ENCODE peak calls at places on chromosomes 7 and 10, in ten cellular contexts. One of them, this sample, is unnamed.

GRCh38 chr7:20374391-20374790 is 43.7 kb downstream of the ITGB8 start:
- DNase-seq in NB4: peak
- DNase-seq in IMR-90: no peak
- DNase-seq in H1: no peak
- DNase-seq in breast epithelium: no peak
- DNase-seq in lower leg skin: no peak
- DNase-seq in stomach: no peak
- DNase-seq in A549: no peak
- DNase-seq in transverse colon: no peak
- DNase-seq in suprapubic skin: no peak
- DNase-seq in this sample: no peak

GRCh38 chr7:24728503-24729364 is 28.5 kb downstream of the GSDME start:
- DNase-seq in NB4: no peak
- DNase-seq in IMR-90: peak
- DNase-seq in H1: no peak
- DNase-seq in breast epithelium: peak
- DNase-seq in lower leg skin: no peak
- DNase-seq in stomach: no peak
- DNase-seq in A549: no peak
- DNase-seq in transverse colon: no peak
- DNase-seq in suprapubic skin: no peak
- DNase-seq in this sample: no peak

GRCh38 chr7:64184376-64184775 is 22.6 kb upstream of the ZNF735 start:
- DNase-seq in NB4: no peak
- DNase-seq in IMR-90: no peak
- DNase-seq in H1: no peak
- DNase-seq in breast epithelium: no peak
- DNase-seq in lower leg skin: no peak
- DNase-seq in stomach: no peak
- DNase-seq in A549: no peak
- DNase-seq in transverse colon: no peak
- DNase-seq in suprapubic skin: no peak
- DNase-seq in this sample: no peak

GRCh38 chr7:115618676-115619075 is 411.9 kb downstream of the TFEC start:
- DNase-seq in NB4: no peak
- DNase-seq in IMR-90: peak
- DNase-seq in H1: no peak
- DNase-seq in breast epithelium: no peak
- DNase-seq in lower leg skin: no peak
- DNase-seq in stomach: no peak
- DNase-seq in A549: no peak
- DNase-seq in transverse colon: no peak
- DNase-seq in suprapubic skin: no peak
- DNase-seq in this sample: no peak

GRCh38 chr7:15424468-15424867 is 137.3 kb downstream of the AGMO start:
- DNase-seq in NB4: no peak
- DNase-seq in IMR-90: peak
- DNase-seq in H1: no peak
- DNase-seq in breast epithelium: no peak
- DNase-seq in lower leg skin: no peak
- DNase-seq in stomach: no peak
- DNase-seq in A549: no peak
- DNase-seq in transverse colon: no peak
- DNase-seq in suprapubic skin: no peak
- DNase-seq in this sample: no peak

GRCh38 chr7:128835790-128836641 is 5.8 kb downstream of the FLNC start:
- DNase-seq in NB4: no peak
- DNase-seq in IMR-90: peak
- DNase-seq in H1: no peak
- DNase-seq in breast epithelium: no peak
- DNase-seq in lower leg skin: no peak
- DNase-seq in stomach: no peak
- DNase-seq in A549: no peak
- DNase-seq in transverse colon: no peak
- DNase-seq in suprapubic skin: no peak
- DNase-seq in this sample: no peak

GRCh38 chr7:44061645-44062179 is 3.7 kb downstream of the PGAM2 start:
- DNase-seq in NB4: no peak
- DNase-seq in IMR-90: no peak
- DNase-seq in H1: no peak
- DNase-seq in breast epithelium: no peak
- DNase-seq in lower leg skin: no peak
- DNase-seq in stomach: no peak
- DNase-seq in A549: no peak
- DNase-seq in transverse colon: peak
- DNase-seq in suprapubic skin: no peak
- DNase-seq in this sample: no peak

GRCh38 chr10:62076872-62077271 is 175.4 kb downstream of the ARID5B start:
- DNase-seq in NB4: no peak
- DNase-seq in IMR-90: peak
- DNase-seq in H1: no peak
- DNase-seq in breast epithelium: no peak
- DNase-seq in lower leg skin: no peak
- DNase-seq in stomach: no peak
- DNase-seq in A549: peak
- DNase-seq in transverse colon: no peak
- DNase-seq in suprapubic skin: no peak
- DNase-seq in this sample: peak

GRCh38 chr7:74101061-74101681 is 17.6 kb downstream of the LIMK1 start:
- DNase-seq in NB4: no peak
- DNase-seq in IMR-90: no peak
- DNase-seq in H1: no peak
- DNase-seq in breast epithelium: no peak
- DNase-seq in lower leg skin: no peak
- DNase-seq in stomach: no peak
- DNase-seq in A549: no peak
- DNase-seq in transverse colon: peak
- DNase-seq in suprapubic skin: no peak
- DNase-seq in this sample: no peak

GRCh38 chr10:89474452-89474851 is 60.1 kb downstream of the IFIT5 start:
- DNase-seq in NB4: no peak
- DNase-seq in IMR-90: no peak
- DNase-seq in H1: no peak
- DNase-seq in breast epithelium: no peak
- DNase-seq in lower leg skin: no peak
- DNase-seq in stomach: no peak
- DNase-seq in A549: no peak
- DNase-seq in transverse colon: no peak
- DNase-seq in suprapubic skin: no peak
- DNase-seq in this sample: no peak

GRCh38 chr7:115475774-115476407 is 554.0 kb downstream of the MDFIC start:
- DNase-seq in NB4: peak
- DNase-seq in IMR-90: no peak
- DNase-seq in H1: no peak
- DNase-seq in breast epithelium: no peak
- DNase-seq in lower leg skin: no peak
- DNase-seq in stomach: no peak
- DNase-seq in A549: no peak
- DNase-seq in transverse colon: peak
- DNase-seq in suprapubic skin: no peak
- DNase-seq in this sample: no peak

GRCh38 chr7:45007106-45007505 is 7.1 kb downstream of the CCM2 start:
- DNase-seq in NB4: no peak
- DNase-seq in IMR-90: no peak
- DNase-seq in H1: no peak
- DNase-seq in breast epithelium: no peak
- DNase-seq in lower leg skin: no peak
- DNase-seq in stomach: no peak
- DNase-seq in A549: no peak
- DNase-seq in transverse colon: no peak
- DNase-seq in suprapubic skin: no peak
- DNase-seq in this sample: no peak

GRCh38 chr7:139915864-139916716 is 87.0 kb downstream of the TBXAS1 start:
- DNase-seq in NB4: peak
- DNase-seq in IMR-90: peak
- DNase-seq in H1: no peak
- DNase-seq in breast epithelium: peak
- DNase-seq in lower leg skin: peak
- DNase-seq in stomach: peak
- DNase-seq in A549: peak
- DNase-seq in transverse colon: peak
- DNase-seq in suprapubic skin: no peak
- DNase-seq in this sample: peak

GRCh38 chr7:39465055-39465929 is 100.9 kb upstream of the YAE1 start:
- DNase-seq in NB4: peak
- DNase-seq in IMR-90: peak
- DNase-seq in H1: peak
- DNase-seq in breast epithelium: peak
- DNase-seq in lower leg skin: peak
- DNase-seq in stomach: peak
- DNase-seq in A549: peak
- DNase-seq in transverse colon: peak
- DNase-seq in suprapubic skin: no peak
- DNase-seq in this sample: peak

GRCh38 chr7:88218836-88219605 is 817 bp downstream of the SRI start:
- DNase-seq in NB4: peak
- DNase-seq in IMR-90: peak
- DNase-seq in H1: no peak
- DNase-seq in breast epithelium: peak
- DNase-seq in lower leg skin: peak
- DNase-seq in stomach: peak
- DNase-seq in A549: no peak
- DNase-seq in transverse colon: peak
- DNase-seq in suprapubic skin: no peak
- DNase-seq in this sample: peak

GRCh38 chr7:117807688-117808087 is 65.6 kb downstream of the CTTNBP2 start:
- DNase-seq in NB4: no peak
- DNase-seq in IMR-90: no peak
- DNase-seq in H1: no peak
- DNase-seq in breast epithelium: no peak
- DNase-seq in lower leg skin: no peak
- DNase-seq in stomach: no peak
- DNase-seq in A549: no peak
- DNase-seq in transverse colon: no peak
- DNase-seq in suprapubic skin: no peak
- DNase-seq in this sample: no peak

DNA sequence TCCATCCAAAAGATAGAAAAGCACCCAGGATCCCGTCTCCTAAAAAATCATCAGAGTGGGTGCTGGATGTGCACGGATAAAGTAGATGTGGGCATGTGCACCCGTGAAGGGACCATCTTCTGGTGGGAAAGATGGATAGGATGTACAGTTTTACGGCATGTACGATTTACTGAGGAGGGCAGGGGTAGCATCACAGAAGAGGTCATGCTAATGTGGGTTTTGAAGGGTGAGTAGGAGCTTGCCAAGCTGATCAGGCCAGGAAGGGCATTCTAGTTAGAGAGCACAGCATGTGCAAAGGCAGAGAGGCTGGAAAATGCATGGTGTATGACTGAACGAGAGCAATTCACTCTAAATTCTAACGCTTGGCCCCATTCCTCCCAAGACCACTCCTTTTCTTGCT is 7.8 kb upstream of the CRHR2 start:
- DNase-seq in NB4: no peak
- DNase-seq in IMR-90: no peak
- DNase-seq in H1: no peak
- DNase-seq in breast epithelium: no peak
- DNase-seq in lower leg skin: no peak
- DNase-seq in stomach: no peak
- DNase-seq in A549: no peak
- DNase-seq in transverse colon: no peak
- DNase-seq in suprapubic skin: no peak
- DNase-seq in this sample: no peak
- TF ChIP-seq POLR2A in NB4: no peak
- TF ChIP-seq POLR2A in IMR-90: no peak
- TF ChIP-seq POLR2A in H1: no peak
- TF ChIP-seq POLR2A in breast epithelium: no peak
- TF ChIP-seq POLR2A in lower leg skin: no peak
- TF ChIP-seq POLR2A in stomach: no peak
- TF ChIP-seq POLR2A in A549: no peak
- TF ChIP-seq POLR2A in transverse colon: no peak
- TF ChIP-seq POLR2A in suprapubic skin: no peak
- TF ChIP-seq POLR2A in this sample: no peak

GRCh38 chr10:33127622-33128021 is 169.6 kb upstream of the ITGB1 start:
- DNase-seq in NB4: no peak
- DNase-seq in IMR-90: no peak
- DNase-seq in H1: no peak
- DNase-seq in breast epithelium: no peak
- DNase-seq in lower leg skin: no peak
- DNase-seq in stomach: no peak
- DNase-seq in A549: no peak
- DNase-seq in transverse colon: no peak
- DNase-seq in suprapubic skin: no peak
- DNase-seq in this sample: no peak
- TF ChIP-seq POLR2A in NB4: no peak
- TF ChIP-seq POLR2A in IMR-90: no peak
- TF ChIP-seq POLR2A in H1: no peak
- TF ChIP-seq POLR2A in breast epithelium: no peak
- TF ChIP-seq POLR2A in lower leg skin: no peak
- TF ChIP-seq POLR2A in stomach: no peak
- TF ChIP-seq POLR2A in A549: no peak
- TF ChIP-seq POLR2A in transverse colon: no peak
- TF ChIP-seq POLR2A in suprapubic skin: no peak
- TF ChIP-seq POLR2A in this sample: no peak

DNA sequence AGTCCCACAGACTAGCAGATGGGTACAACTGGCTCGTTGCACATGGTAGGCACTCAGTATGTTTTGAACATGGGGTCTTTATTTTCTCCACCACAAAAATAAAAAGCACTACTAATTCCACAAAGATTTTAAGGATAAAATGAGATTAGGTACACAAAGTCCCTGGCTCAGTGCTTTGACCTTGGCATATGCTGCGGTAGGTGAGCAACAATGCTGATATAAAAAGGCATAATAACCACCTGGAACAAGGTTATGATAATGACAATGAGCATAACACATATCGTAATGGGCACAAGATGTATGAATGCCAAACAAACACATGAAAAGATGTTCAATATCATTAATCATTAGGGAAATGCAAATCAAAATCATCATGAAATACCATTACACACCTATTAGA is 26.9 kb downstream of the SGMS1 start:
- DNase-seq in NB4: no peak
- DNase-seq in IMR-90: no peak
- DNase-seq in H1: no peak
- DNase-seq in breast epithelium: no peak
- DNase-seq in lower leg skin: no peak
- DNase-seq in stomach: no peak
- DNase-seq in A549: no peak
- DNase-seq in transverse colon: no peak
- DNase-seq in suprapubic skin: no peak
- DNase-seq in this sample: no peak
- TF ChIP-seq POLR2A in NB4: no peak
- TF ChIP-seq POLR2A in IMR-90: no peak
- TF ChIP-seq POLR2A in H1: no peak
- TF ChIP-seq POLR2A in breast epithelium: no peak
- TF ChIP-seq POLR2A in lower leg skin: no peak
- TF ChIP-seq POLR2A in stomach: no peak
- TF ChIP-seq POLR2A in A549: no peak
- TF ChIP-seq POLR2A in transverse colon: no peak
- TF ChIP-seq POLR2A in suprapubic skin: no peak
- TF ChIP-seq POLR2A in this sample: no peak

DNA sequence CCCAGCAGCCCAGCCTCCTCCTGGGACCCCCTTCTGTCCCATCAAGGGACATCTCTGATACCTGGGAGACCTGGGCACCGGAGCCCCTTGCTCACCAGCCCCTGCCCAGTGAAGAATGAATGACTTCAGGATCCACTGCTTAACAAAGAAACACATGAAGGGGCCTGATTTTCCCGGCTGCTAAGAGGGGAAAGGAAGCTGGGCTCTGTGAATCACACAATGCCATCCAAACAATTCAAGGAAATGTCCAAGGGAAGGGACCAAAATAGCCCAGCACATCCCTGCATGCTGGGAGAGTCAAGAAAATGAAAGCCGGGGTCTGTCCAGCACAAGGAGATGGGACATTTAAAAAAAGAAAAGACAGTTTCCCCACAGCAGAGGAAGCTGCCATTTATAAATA is 128.7 kb upstream of the JCAD start:
- DNase-seq in NB4: no peak
- DNase-seq in IMR-90: peak
- DNase-seq in H1: no peak
- DNase-seq in breast epithelium: no peak
- DNase-seq in lower leg skin: no peak
- DNase-seq in stomach: no peak
- DNase-seq in A549: no peak
- DNase-seq in transverse colon: no peak
- DNase-seq in suprapubic skin: no peak
- DNase-seq in this sample: no peak
- TF ChIP-seq POLR2A in NB4: no peak
- TF ChIP-seq POLR2A in IMR-90: no peak
- TF ChIP-seq POLR2A in H1: no peak
- TF ChIP-seq POLR2A in breast epithelium: no peak
- TF ChIP-seq POLR2A in lower leg skin: no peak
- TF ChIP-seq POLR2A in stomach: no peak
- TF ChIP-seq POLR2A in A549: no peak
- TF ChIP-seq POLR2A in transverse colon: no peak
- TF ChIP-seq POLR2A in suprapubic skin: no peak
- TF ChIP-seq POLR2A in this sample: no peak

This sample was measured in H54.